ENCODE peak calls at places on chromosomes 7 and 10, in five cellular contexts. X is fibroblast of lung, C is RWPE1, E is chondrocyte, Q is left ventricle myocardium inferior. U is an unnamed sample.

GRCh38 chr10:129848571-129849451 is 115.3 kb downstream of the EBF3 start:
- DNase-seq in X (no peak), Q (no peak), C (no peak), E (no peak), U (no peak)

GRCh38 chr10:7288060-7288690 is 122.7 kb downstream of the SFMBT2 start:
- DNase-seq in E (no peak), X (no peak), C (no peak), Q (no peak), U (no peak)

GRCh38 chr10:5776881-5777197 is 36.4 kb downstream of the GDI2 start:
- DNase-seq in C (no peak), E (no peak), Q (no peak), X (peak), U (no peak)

GRCh38 chr7:128176696-128177095 is 64.4 kb upstream of the LEP start:
- DNase-seq in C (no peak), X (no peak), Q (no peak), E (no peak), U (no peak)

GRCh38 chr7:36949711-36950600 is 225.7 kb upstream of the AOAH start:
- DNase-seq in Q (no peak), X (no peak), C (no peak), E (no peak), U (peak)

GRCh38 chr10:28179490-28180099 is 123.3 kb downstream of the MPP7 start:
- DNase-seq in C (peak), X (peak), E (no peak), Q (no peak), U (no peak)

GRCh38 chr10:117131390-117132327 is 6.4 kb downstream of the VAX1 start:
- DNase-seq in E (no peak), C (no peak), X (no peak), Q (no peak), U (peak)

GRCh38 chr7:128879461-128879938 is 16.8 kb downstream of the ATP6V1F start:
- DNase-seq in E (no peak), X (no peak), Q (peak), C (no peak), U (no peak)

GRCh38 chr7:105643384-105643783 is 62.1 kb upstream of the EFCAB10 start:
- DNase-seq in C (no peak), Q (peak), E (no peak), X (peak), U (no peak)

GRCh38 chr7:33108591-33108930 is 643 bp downstream of the RP9 start:
- DNase-seq in Q (no peak), E (no peak), C (no peak), X (peak), U (no peak)

GRCh38 chr10:2839081-2839725 is 228.1 kb upstream of the PFKP start:
- DNase-seq in Q (peak), X (no peak), E (no peak), C (peak), U (no peak)

GRCh38 chr10:78255796-78256638 is 222.4 kb downstream of the RPS24 start:
- DNase-seq in X (peak), Q (no peak), E (no peak), C (peak), U (peak)

GRCh38 chr10:125001313-125002043 is 59.6 kb downstream of the ZRANB1 start:
- DNase-seq in E (peak), Q (peak), X (peak), C (peak), U (peak)

GRCh38 chr10:119782981-119783664 is 57.3 kb downstream of the INPP5F start:
- DNase-seq in E (no peak), C (no peak), Q (no peak), X (no peak), U (no peak)

GRCh38 chr10:132068431-132069121 is 2.8 kb downstream of the JAKMIP3 start:
- DNase-seq in C (no peak), X (no peak), Q (no peak), E (no peak), U (no peak)

GRCh38 chr7:44189286-44189992 is at the start of gene GCK:
- DNase-seq in X (no peak), C (no peak), E (no peak), Q (no peak), U (no peak)

GRCh38 chr7:130393095-130393494 is 12.8 kb downstream of the CPA1 start:
- DNase-seq in X (peak), Q (no peak), E (no peak), C (no peak), U (no peak)

GRCh38 chr7:73366127-73366526 is 38.2 kb downstream of the FKBP6 start:
- DNase-seq in C (no peak), X (no peak), E (no peak), Q (no peak), U (no peak)

GRCh38 chr10:1367938-1368697 is 311.9 kb downstream of the WDR37 start:
- DNase-seq in C (no peak), Q (no peak), X (no peak), E (no peak), U (no peak)

GRCh38 chr10:117860823-117861222 is 185.9 kb downstream of the RAB11FIP2 start:
- DNase-seq in X (no peak), C (peak), E (no peak), Q (no peak), U (no peak)

GRCh38 chr10:96973809-96974208 is 141.7 kb downstream of the LCOR start:
- DNase-seq in X (no peak), Q (no peak), E (no peak), C (no peak), U (no peak)

GRCh38 chr7:45984386-45985295 is 63.6 kb upstream of the IGFBP3 start:
- DNase-seq in E (no peak), Q (no peak), X (no peak), C (no peak), U (no peak)

GRCh38 chr7:5677538-5678294 is 103.7 kb downstream of the RNF216 start:
- DNase-seq in X (peak), Q (peak), E (peak), C (peak), U (peak)

GRCh38 chr10:110996256-110996655 is 76.9 kb downstream of the SHOC2 start:
- DNase-seq in X (no peak), C (no peak), E (no peak), Q (no peak), U (no peak)

GRCh38 chr7:78080811-78081210 is 282.2 kb downstream of the PHTF2 start:
- DNase-seq in Q (no peak), C (no peak), X (no peak), E (no peak), U (no peak)

GRCh38 chr7:155961241-155962190 is 149.3 kb upstream of the SHH start:
- DNase-seq in E (no peak), X (no peak), Q (no peak), C (peak), U (no peak)

GRCh38 chr10:129719415-129719739 is 244.7 kb downstream of the EBF3 start:
- DNase-seq in X (no peak), C (no peak), Q (no peak), E (no peak), U (peak)

GRCh38 chr10:29839826-29840515 is 205.2 kb upstream of the SVIL start:
- DNase-seq in E (no peak), Q (no peak), C (peak), X (no peak), U (no peak)

GRCh38 chr7:111987115-111987826 is 218.9 kb downstream of the DOCK4 start:
- DNase-seq in X (peak), C (peak), E (no peak), Q (no peak), U (no peak)

GRCh38 chr7:94972296-94972695 is 64.9 kb downstream of the PPP1R9A start:
- DNase-seq in X (no peak), C (no peak), E (no peak), Q (no peak), U (no peak)

GRCh38 chr7:7761340-7761973 is 43.0 kb upstream of the RPA3 start:
- DNase-seq in E (no peak), Q (no peak), X (peak), C (peak), U (no peak)

GRCh38 chr7:96449094-96449493 is 127.2 kb upstream of the SLC25A13 start:
- DNase-seq in C (no peak), Q (no peak), X (no peak), E (no peak), U (no peak)

GRCh38 chr10:132893090-132893489 is 49.3 kb downstream of the CFAP46 start:
- DNase-seq in Q (no peak), X (no peak), E (peak), C (no peak), U (peak)

GRCh38 chr10:119178371-119179119 is at the start of gene PRDX3:
- DNase-seq in Q (peak), C (peak), X (peak), E (peak), U (peak)

DNA sequence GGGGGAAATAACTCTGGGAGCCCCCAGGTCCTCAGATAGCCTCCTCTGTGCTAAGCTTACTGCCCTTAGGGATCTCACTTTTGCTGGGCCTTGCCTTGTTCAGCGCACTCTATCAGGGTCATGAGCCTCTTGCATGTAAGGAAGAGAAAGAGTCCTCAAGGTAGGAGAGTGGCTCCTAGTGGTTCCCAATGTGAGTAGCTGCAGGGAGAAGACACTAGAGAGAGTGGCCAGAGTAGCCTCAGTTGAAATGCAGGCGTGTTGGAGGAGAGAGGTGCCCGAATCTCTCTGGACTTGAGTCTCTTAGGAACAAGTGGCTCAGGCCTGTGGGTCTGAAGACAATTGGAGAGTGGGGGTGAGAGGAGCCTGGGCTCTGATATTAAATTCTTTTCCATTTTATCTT is 94.3 kb upstream of the SORCS3 start:
- DNase-seq in Q (no peak), X (no peak), C (no peak), E (no peak), U (no peak)
- TF ChIP-seq CTCF in Q (no peak), X (no peak), C (no peak), E (no peak), U (no peak)

DNA sequence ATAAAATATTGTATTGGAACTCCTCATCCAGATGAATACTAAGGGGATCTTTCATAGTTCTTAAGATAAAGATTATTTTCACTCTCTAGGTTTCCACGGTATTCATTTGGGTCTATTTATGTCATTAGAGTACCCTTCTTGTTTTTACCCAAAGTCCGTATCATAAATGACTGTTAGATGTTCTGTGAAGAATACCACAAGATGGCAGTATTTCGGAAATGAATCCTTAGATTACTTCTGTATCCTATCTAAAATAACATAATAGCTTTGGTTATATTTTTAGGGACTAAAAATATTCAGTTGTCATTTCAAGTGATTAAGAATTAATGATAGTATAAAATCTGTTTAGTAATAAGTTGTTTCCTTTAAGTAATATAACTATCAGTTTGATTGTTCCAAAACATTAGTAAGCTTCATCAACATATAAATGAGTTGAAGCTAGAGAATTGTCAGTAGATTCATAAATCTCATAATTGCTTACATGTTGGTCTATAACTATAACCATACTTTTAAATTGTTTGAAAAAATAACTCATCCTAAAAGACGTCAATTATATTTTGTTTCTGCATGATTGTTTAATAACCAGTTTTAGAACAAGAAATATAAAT is 337.5 kb upstream of the KCND2 start:
- DNase-seq in X (peak), C (peak), E (no peak), Q (no peak), U (no peak)
- TF ChIP-seq CTCF in X (peak), C (peak), E (peak), Q (peak), U (peak)

GRCh38 chr7:79272066-79272669 is 181.3 kb downstream of the MAGI2 start:
- DNase-seq in X (peak), E (no peak), Q (no peak), C (peak), U (no peak)
- TF ChIP-seq CTCF in X (peak), E (peak), Q (peak), C (peak), U (peak)

DNA sequence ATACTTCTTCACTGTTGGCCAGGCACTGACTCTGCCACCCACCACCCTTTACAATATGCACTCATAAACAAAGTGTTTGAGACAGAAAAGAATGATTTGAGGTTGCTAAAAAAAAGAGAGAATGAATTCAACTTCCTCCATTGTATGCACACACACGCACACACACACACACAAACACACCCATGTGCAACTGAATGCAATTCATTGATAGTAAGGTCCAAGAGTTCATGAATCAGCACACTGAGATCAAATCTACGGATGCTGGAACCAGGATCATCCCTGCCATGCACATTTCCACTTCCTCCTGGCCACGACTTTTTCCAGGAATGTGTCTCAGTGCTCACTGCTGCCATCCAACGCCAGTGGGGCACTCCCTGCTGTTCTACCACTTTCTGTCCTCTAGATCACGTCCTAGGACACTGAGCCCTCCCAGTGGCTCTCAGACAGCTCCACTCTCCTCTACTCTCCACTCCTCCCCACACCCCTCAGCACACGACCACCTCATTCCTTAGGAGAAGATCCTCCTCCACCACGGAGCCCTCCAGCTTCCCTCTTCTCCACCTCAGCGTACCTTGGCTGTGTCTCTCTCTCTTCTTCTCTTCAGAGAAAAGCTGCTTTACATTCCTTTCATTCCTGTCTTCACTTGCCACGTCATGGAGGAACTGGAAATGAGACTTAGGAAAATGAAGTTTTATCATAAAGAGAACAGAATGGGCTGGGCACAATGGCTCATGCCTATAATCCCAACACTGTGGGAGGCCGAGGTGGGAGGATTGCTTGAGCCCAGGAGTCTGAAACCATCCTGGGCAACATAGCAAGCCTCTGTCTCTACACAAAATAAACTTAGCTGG is 12.0 kb upstream of the TMEM213 start:
- DNase-seq in Q (no peak), X (no peak), C (no peak), E (no peak), U (no peak)
- TF ChIP-seq CTCF in Q (no peak), X (no peak), C (no peak), E (peak), U (no peak)

GRCh38 chr7:76356823-76357222 is 2.0 kb downstream of the YWHAG start:
- DNase-seq in X (no peak), C (peak), Q (no peak), E (no peak), U (no peak)
- TF ChIP-seq CTCF in X (no peak), C (no peak), Q (no peak), E (peak), U (no peak)

GRCh38 chr10:73065441-73065840 is 31.2 kb downstream of the P4HA1 start:
- DNase-seq in Q (no peak), C (no peak), X (peak), E (no peak), U (no peak)

GRCh38 chr10:73061743-73062142 is 34.9 kb downstream of the P4HA1 start:
- DNase-seq in X (no peak), E (no peak), C (no peak), Q (no peak), U (no peak)

GRCh38 chr10:73060173-73060572 is 36.5 kb downstream of the P4HA1 start:
- DNase-seq in E (no peak), Q (no peak), X (no peak), C (no peak), U (no peak)

GRCh38 chr10:73058057-73058591 is 38.5 kb downstream of the P4HA1 start:
- DNase-seq in E (no peak), Q (no peak), X (no peak), C (no peak), U (no peak)

DNA sequence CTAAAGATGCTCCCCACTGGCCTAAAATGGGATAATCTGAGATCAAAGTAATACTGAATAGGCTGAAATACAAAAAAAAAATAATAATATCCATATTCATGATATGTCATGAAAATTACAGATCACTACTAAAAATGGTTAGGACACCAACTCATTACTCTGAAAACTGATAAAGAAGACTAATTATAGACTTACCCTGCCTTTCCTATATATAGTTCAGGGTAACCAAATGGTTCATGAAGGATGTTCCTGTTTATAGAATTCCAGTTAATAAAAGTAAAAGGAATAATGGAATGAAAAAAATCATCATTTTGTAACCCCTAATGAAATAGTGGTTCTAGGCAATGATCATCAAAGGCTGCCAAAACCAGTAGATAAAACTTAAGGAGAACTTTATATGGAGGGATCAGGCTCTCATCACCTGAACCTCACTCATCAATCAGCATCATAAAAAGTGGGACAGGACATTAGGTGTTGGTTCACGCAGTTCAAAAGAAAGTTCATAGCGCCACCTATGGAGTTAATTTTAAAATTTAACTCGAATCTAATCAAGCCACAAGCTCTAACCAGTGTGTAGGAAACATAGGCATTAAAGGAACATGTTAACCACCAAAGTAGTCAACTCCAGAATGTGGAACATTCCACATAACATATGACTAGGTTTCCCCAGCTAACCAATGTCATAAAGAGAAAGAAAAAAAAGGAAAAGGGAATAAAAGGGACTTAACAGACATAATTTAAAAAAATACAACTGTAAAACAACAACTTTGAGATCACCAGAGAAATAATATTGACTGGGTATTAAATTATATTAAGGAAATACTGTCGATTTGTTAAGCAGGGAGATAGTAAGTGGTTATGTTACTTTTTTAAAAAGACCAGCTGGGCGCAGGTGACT is 35.7 kb downstream of the P4HA1 start:
- DNase-seq in E (no peak), X (peak), Q (no peak), C (peak), U (no peak)
- TF ChIP-seq CTCF in E (peak), X (peak), Q (peak), C (peak), U (peak)

GRCh38 chr7:143975617-143976016 is 21.0 kb downstream of the OR2F1 start:
- DNase-seq in X (peak), C (no peak), Q (no peak), E (no peak), U (no peak)
- TF ChIP-seq CTCF in X (peak), C (no peak), Q (no peak), E (peak), U (no peak)

GRCh38 chr10:93995182-93995581 is 1.5 kb downstream of the PLCE1 start:
- DNase-seq in E (no peak), C (no peak), Q (no peak), X (no peak), U (no peak)
- TF ChIP-seq CTCF in E (no peak), C (no peak), Q (no peak), X (no peak), U (no peak)

U was measured in tibial artery.